ENCODE peak calls at places on chromosomes 12 and 14, in nine cellular contexts. J is HepG2, U is fibroblast of lung, P is PC-3, X is lung, S is pancreas, N is Peyer's patch, D is Panc1, C is gastrocnemius medialis. L is an unnamed sample.

GRCh38 chr12:32477714-32478113 is 78.4 kb downstream of the FGD4 start:
- DNase-seq in P (no peak), N (no peak), D (no peak), X (no peak), S (no peak), J (no peak), U (peak), C (no peak), L (no peak)

GRCh38 chr12:32309811-32310755 is 89.3 kb upstream of the FGD4 start:
- DNase-seq in D (no peak), N (no peak), J (no peak), C (no peak), X (no peak), U (no peak), S (no peak), P (no peak), L (no peak)

GRCh38 chr14:59325906-59326305 is 137.4 kb downstream of the DAAM1 start:
- DNase-seq in N (no peak), C (no peak), U (peak), P (no peak), D (no peak), S (no peak), X (no peak), J (no peak), L (no peak)

GRCh38 chr12:30154996-30155730 is 371.4 kb upstream of the TMTC1 start:
- DNase-seq in C (no peak), U (peak), J (no peak), S (no peak), P (no peak), D (no peak), X (no peak), N (no peak), L (no peak)

GRCh38 chr12:88247241-88247643 is 105.1 kb downstream of the TMTC3 start:
- DNase-seq in D (no peak), C (no peak), N (no peak), P (peak), X (no peak), U (peak), S (no peak), J (no peak), L (no peak)

GRCh38 chr14:65850429-65851145 is 438.1 kb downstream of the FUT8 start:
- DNase-seq in D (no peak), N (peak), U (no peak), J (no peak), S (no peak), P (peak), C (no peak), X (no peak), L (peak)

GRCh38 chr14:102527255-102528232 is 18.0 kb upstream of the ANKRD9 start:
- DNase-seq in X (no peak), C (no peak), D (no peak), U (peak), N (no peak), S (no peak), J (no peak), P (peak), L (no peak)

GRCh38 chr12:68613209-68613904 is 2.7 kb downstream of the RAP1B start:
- DNase-seq in J (no peak), U (no peak), S (no peak), D (no peak), N (peak), P (no peak), C (no peak), X (no peak), L (no peak)

GRCh38 chr14:75341639-75342038 is 63.0 kb downstream of the FOS start:
- DNase-seq in C (no peak), S (no peak), D (no peak), X (no peak), J (no peak), U (no peak), N (no peak), P (no peak), L (no peak)

GRCh38 chr12:53113951-53114350 is 10.7 kb downstream of the SOAT2 start:
- DNase-seq in U (no peak), C (no peak), P (no peak), J (no peak), N (no peak), X (no peak), D (no peak), S (no peak), L (no peak)

GRCh38 chr12:16504200-16504599 is 101.8 kb downstream of the LMO3 start:
- DNase-seq in U (no peak), J (no peak), N (no peak), P (no peak), X (no peak), D (no peak), S (no peak), C (no peak), L (no peak)

GRCh38 chr14:96191355-96191754 is 13.3 kb upstream of the BDKRB2 start:
- DNase-seq in U (no peak), D (no peak), C (no peak), N (no peak), S (no peak), X (no peak), P (no peak), J (no peak), L (no peak)

GRCh38 chr12:39300799-39301198 is 142.1 kb downstream of the KIF21A start:
- DNase-seq in N (no peak), U (peak), C (no peak), X (no peak), P (no peak), D (no peak), J (no peak), S (no peak), L (no peak)

GRCh38 chr12:9115731-9116689 is at the start of gene A2M:
- DNase-seq in X (no peak), C (no peak), J (peak), D (no peak), N (no peak), U (peak), P (no peak), S (no peak), L (no peak)

GRCh38 chr14:51182166-51182565 is 57.9 kb upstream of the TMX1 start:
- DNase-seq in X (no peak), N (no peak), D (no peak), J (no peak), U (peak), P (peak), S (no peak), C (no peak), L (no peak)

GRCh38 chr14:53927171-53927570 is 29.5 kb downstream of the BMP4 start:
- DNase-seq in J (peak), C (no peak), X (no peak), D (no peak), S (no peak), U (peak), P (peak), N (no peak), L (no peak)

GRCh38 chr14:106883218-106883692 is 1356.9 kb downstream of the TMEM121 start:
- DNase-seq in N (no peak), C (no peak), X (no peak), U (no peak), J (peak), S (peak), D (no peak), P (peak), L (peak)

GRCh38 chr12:43318002-43318401 is 234.0 kb downstream of the ADAMTS20 start:
- DNase-seq in X (no peak), D (no peak), N (no peak), P (peak), U (no peak), S (no peak), C (no peak), J (no peak), L (no peak)

GRCh38 chr14:92412912-92413311 is 89.9 kb downstream of the SLC24A4 start:
- DNase-seq in D (no peak), S (no peak), U (no peak), P (no peak), N (no peak), X (no peak), C (no peak), J (no peak), L (no peak)

GRCh38 chr14:75198291-75198933 is 22.0 kb upstream of the TMED10 start:
- DNase-seq in S (peak), J (peak), U (peak), N (no peak), P (no peak), X (no peak), C (no peak), D (no peak), L (no peak)

GRCh38 chr14:62662811-62663477 is 382.3 kb downstream of the KCNH5 start:
- DNase-seq in X (no peak), P (no peak), N (no peak), U (peak), S (no peak), D (no peak), C (no peak), J (peak), L (no peak)

GRCh38 chr14:22607291-22607690 is 9.2 kb downstream of the ABHD4 start:
- DNase-seq in D (no peak), X (no peak), P (no peak), U (peak), J (no peak), N (no peak), S (no peak), C (no peak), L (no peak)

GRCh38 chr12:114054982-114055381 is 88.9 kb upstream of the RBM19 start:
- DNase-seq in X (no peak), P (no peak), J (no peak), U (no peak), C (no peak), N (no peak), S (no peak), D (no peak), L (no peak)

GRCh38 chr12:95590775-95591174 is 39.5 kb upstream of the USP44 start:
- DNase-seq in X (no peak), N (no peak), S (no peak), D (no peak), J (no peak), P (no peak), U (no peak), C (no peak), L (no peak)

GRCh38 chr12:10957741-10958140 is 18.7 kb upstream of the TAS2R14 start:
- DNase-seq in S (no peak), C (no peak), N (no peak), J (no peak), D (no peak), P (no peak), U (peak), X (no peak), L (no peak)
- TF ChIP-seq CTCF in S (no peak), C (no peak), N (no peak), J (no peak), D (no peak), P (no peak), U (no peak), X (no peak), L (no peak)

GRCh38 chr12:857611-858010 is 91.9 kb downstream of the RAD52 start:
- DNase-seq in N (no peak), P (peak), J (no peak), D (no peak), C (peak), U (peak), S (no peak), X (no peak), L (no peak)
- H3K27ac ChIP-seq in N (no peak), P (peak), J (no peak), D (no peak), C (peak), U (no peak), S (no peak), X (no peak), L (no peak)

GRCh38 chr12:47378907-47379306 is 299.1 kb upstream of the AMIGO2 start:
- DNase-seq in P (peak), U (peak), C (no peak), D (no peak), J (no peak), X (no peak), S (no peak), N (no peak), L (no peak)
- H3K4me3 ChIP-seq in P (no peak), U (no peak), C (no peak), D (no peak), J (no peak), X (no peak), S (no peak), N (no peak), L (no peak)

GRCh38 chr12:110858848-110859247 is 12.1 kb downstream of the CCDC63 start:
- DNase-seq in J (no peak), U (peak), P (no peak), S (no peak), X (no peak), D (no peak), C (no peak), N (no peak), L (no peak)
- TF ChIP-seq CTCF in J (peak), U (no peak), P (no peak), S (no peak), X (no peak), D (no peak), C (no peak), N (no peak), L (no peak)

GRCh38 chr12:93181396-93181965 is 196.2 kb upstream of the NUDT4 start:
- DNase-seq in C (no peak), D (no peak), S (no peak), N (no peak), P (no peak), X (no peak), J (no peak), U (peak), L (no peak)
- H3K27ac ChIP-seq in C (no peak), D (no peak), S (no peak), N (no peak), P (no peak), X (no peak), J (no peak), U (no peak), L (no peak)

DNA sequence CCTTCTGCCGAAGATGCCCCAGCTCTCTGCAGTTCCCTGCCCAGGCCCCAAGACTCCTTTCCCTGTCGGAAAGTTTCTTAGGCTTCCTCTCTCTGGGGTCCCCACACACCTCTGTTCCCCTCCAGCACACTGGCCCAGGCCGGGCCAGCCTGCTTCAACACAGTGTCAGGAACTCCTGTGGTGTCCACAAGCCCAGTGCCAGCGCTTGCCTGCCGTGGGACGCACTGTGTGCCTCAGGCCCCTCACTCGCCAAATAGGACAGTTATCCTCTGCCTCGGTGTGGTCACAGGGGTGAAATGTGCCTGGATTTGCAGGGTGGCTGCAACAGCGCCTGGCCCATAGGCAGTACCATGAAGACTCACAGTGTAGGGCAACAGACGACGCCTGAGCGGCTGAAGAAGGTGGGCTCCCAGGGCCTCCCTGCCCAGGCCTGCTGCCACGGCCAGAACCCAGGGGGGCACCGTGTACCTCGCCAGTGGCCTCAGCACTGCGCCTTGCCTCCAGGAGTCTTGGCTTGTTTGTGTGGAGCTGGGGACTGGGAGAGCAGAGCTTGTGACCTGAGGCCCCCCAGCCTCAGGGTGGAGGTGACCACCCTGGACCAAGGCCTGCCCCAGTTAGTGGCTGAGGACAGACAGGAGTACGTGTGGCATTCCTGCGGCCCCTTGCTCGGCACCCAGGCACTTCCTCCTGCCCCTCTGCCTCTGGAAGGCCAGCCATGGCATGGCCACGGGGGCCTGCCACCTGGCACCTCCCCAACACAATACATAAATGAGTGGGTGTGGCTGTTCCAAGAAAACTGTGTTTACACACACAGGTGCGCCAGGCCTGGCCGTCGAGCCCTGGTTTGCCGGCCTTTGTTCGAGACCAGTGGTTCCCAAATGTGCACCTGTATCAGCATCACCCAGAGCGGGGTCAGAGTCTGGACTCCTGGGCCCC is 4.7 kb upstream of the ASPG start:
- DNase-seq in P (no peak), J (no peak), N (no peak), U (no peak), X (no peak), D (no peak), S (peak), C (no peak), L (no peak)
- H3K4me3 ChIP-seq in P (no peak), J (no peak), N (no peak), U (no peak), X (no peak), D (no peak), S (no peak), C (no peak), L (no peak)

DNA sequence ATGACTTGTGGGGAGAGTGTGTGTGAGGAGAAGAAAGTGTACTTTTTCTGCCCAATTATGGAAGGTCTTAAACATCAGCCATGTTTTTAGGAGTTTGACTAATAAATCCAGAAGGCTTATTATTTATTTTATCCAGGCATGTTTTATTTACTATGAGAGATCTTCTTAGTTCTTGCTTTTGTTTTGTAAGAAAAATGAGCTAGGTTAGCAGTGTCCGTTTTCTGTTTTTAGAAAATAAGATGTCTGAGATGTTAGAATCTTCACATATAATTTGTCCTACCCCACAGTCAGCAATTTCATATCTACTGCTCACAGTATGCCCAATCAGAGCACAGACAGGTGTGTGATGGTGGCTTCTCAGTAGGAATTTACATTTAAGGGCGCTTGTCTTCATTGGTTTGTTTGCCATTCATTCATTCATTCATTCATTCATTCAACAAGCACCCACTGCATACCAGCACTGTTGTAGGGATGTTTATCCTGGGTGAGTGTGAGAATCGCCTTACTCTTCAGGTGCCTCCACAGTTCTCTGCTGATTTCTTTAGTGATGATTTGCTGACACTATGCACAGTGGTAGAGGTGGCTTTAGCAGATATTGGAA is 83.2 kb downstream of the CRADD start:
- DNase-seq in N (no peak), U (no peak), S (no peak), P (no peak), X (no peak), C (no peak), J (no peak), D (no peak), L (no peak)
- TF ChIP-seq CTCF in N (no peak), U (no peak), S (no peak), P (no peak), X (no peak), C (no peak), J (no peak), D (no peak), L (no peak)

DNA sequence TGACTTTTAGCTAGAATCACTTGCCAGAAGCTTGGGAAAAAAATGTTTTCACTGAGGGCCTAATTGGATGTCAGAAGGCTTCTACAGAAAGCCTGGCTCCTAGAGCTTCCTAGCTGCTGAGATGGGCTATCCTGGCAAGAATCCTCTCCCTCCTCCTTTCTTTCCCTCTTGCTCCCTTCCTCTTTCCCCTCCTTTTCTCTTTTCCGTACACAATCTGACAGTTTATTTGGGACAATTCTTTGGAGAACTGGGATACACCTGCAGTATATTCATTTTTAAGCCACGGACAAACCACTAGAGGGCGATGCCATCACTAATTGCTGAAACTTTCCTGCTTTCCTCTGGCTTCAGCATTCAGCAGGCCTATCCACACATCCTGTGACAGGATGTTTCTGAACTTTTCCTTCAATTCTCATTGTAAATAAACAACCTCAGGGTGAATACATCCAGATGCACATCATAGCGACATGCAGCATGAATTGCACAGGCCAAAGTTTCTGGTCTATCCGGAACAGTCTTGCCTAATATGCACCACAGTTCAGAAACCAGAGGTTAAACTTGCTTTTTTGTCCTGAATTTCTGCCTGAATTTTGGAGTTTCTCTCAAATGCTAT is 142.9 kb downstream of the PAWR start:
- DNase-seq in P (peak), U (peak), J (peak), N (no peak), X (no peak), D (peak), C (no peak), S (peak), L (no peak)
- H3K27ac ChIP-seq in P (peak), U (no peak), J (peak), N (no peak), X (peak), D (peak), C (no peak), S (peak), L (no peak)

GRCh38 chr12:65508281-65509035 is 230.0 kb downstream of the MSRB3 start:
- DNase-seq in U (no peak), J (no peak), S (no peak), C (no peak), N (no peak), X (no peak), P (no peak), D (no peak), L (no peak)

GRCh38 chr12:65509953-65510352 is 231.5 kb downstream of the MSRB3 start:
- DNase-seq in P (no peak), S (no peak), N (no peak), J (no peak), C (no peak), D (no peak), X (no peak), U (no peak), L (no peak)

GRCh38 chr12:65511134-65511912 is 232.8 kb downstream of the MSRB3 start:
- DNase-seq in J (no peak), U (no peak), C (no peak), P (no peak), S (peak), X (no peak), N (no peak), D (no peak), L (no peak)

GRCh38 chr12:65511927-65512326 is 233.4 kb downstream of the MSRB3 start:
- DNase-seq in N (no peak), U (no peak), S (no peak), C (no peak), D (no peak), J (no peak), P (no peak), X (no peak), L (no peak)

GRCh38 chr12:65510584-65511050 is 232.1 kb downstream of the MSRB3 start:
- DNase-seq in J (peak), X (no peak), U (peak), P (no peak), N (no peak), S (peak), C (no peak), D (no peak), L (no peak)
- H3K4me3 ChIP-seq in J (no peak), X (no peak), U (no peak), P (no peak), N (no peak), S (no peak), C (no peak), D (no peak), L (no peak)